ENCODE peak calls at places on chromosome 22, in eight cellular contexts. One of them, this sample, is unnamed.

GRCh38 chr22:42803454-42803853 is 53.6 kb downstream of the ARFGAP3 start:
- DNase-seq in GM13977: no peak
- DNase-seq in BJ: no peak
- DNase-seq in A549: no peak
- DNase-seq in AG04450: no peak
- DNase-seq in WTC11: no peak
- DNase-seq in AG04449: no peak
- DNase-seq in GM20000: no peak
- DNase-seq in this sample: no peak

GRCh38 chr22:45162531-45162930 is 1.2 kb upstream of the NUP50 start:
- DNase-seq in GM13977: no peak
- DNase-seq in GM20000: no peak
- DNase-seq in WTC11: no peak
- DNase-seq in A549: no peak
- DNase-seq in AG04450: no peak
- DNase-seq in AG04449: no peak
- DNase-seq in BJ: no peak
- DNase-seq in this sample: no peak

GRCh38 chr22:35424761-35425160 is 24.8 kb downstream of the MCM5 start:
- DNase-seq in GM13977: no peak
- DNase-seq in BJ: no peak
- DNase-seq in AG04449: no peak
- DNase-seq in AG04450: no peak
- DNase-seq in A549: no peak
- DNase-seq in WTC11: no peak
- DNase-seq in GM20000: no peak
- DNase-seq in this sample: no peak

GRCh38 chr22:42500164-42500835 is 19.3 kb downstream of the RRP7A start:
- DNase-seq in AG04449: no peak
- DNase-seq in WTC11: peak
- DNase-seq in BJ: no peak
- DNase-seq in AG04450: no peak
- DNase-seq in GM20000: peak
- DNase-seq in A549: peak
- DNase-seq in GM13977: peak
- DNase-seq in this sample: peak

GRCh38 chr22:41768420-41768819 is 32.1 kb upstream of the CCDC134 start:
- DNase-seq in GM20000: no peak
- DNase-seq in AG04450: no peak
- DNase-seq in GM13977: no peak
- DNase-seq in AG04449: no peak
- DNase-seq in WTC11: no peak
- DNase-seq in BJ: no peak
- DNase-seq in A549: no peak
- DNase-seq in this sample: no peak

GRCh38 chr22:37545703-37546435 is 14.4 kb upstream of the CDC42EP1 start:
- DNase-seq in A549: peak
- DNase-seq in GM13977: no peak
- DNase-seq in WTC11: peak
- DNase-seq in AG04450: peak
- DNase-seq in AG04449: peak
- DNase-seq in GM20000: no peak
- DNase-seq in BJ: peak
- DNase-seq in this sample: no peak

GRCh38 chr22:38257170-38257569 is 15.6 kb downstream of the TMEM184B start:
- DNase-seq in BJ: peak
- DNase-seq in GM20000: no peak
- DNase-seq in A549: no peak
- DNase-seq in WTC11: no peak
- DNase-seq in GM13977: no peak
- DNase-seq in AG04449: peak
- DNase-seq in AG04450: peak
- DNase-seq in this sample: no peak

GRCh38 chr22:26394787-26395186 is 34.3 kb upstream of the ASPHD2 start:
- DNase-seq in AG04450: no peak
- DNase-seq in GM20000: no peak
- DNase-seq in BJ: no peak
- DNase-seq in A549: no peak
- DNase-seq in WTC11: no peak
- DNase-seq in GM13977: no peak
- DNase-seq in AG04449: no peak
- DNase-seq in this sample: no peak

GRCh38 chr22:41380993-41381328 is 781 bp upstream of the TEF start:
- DNase-seq in AG04450: peak
- DNase-seq in WTC11: no peak
- DNase-seq in BJ: peak
- DNase-seq in GM20000: no peak
- DNase-seq in A549: peak
- DNase-seq in GM13977: no peak
- DNase-seq in AG04449: peak
- DNase-seq in this sample: no peak

GRCh38 chr22:42277988-42278776 is 7.7 kb upstream of the TCF20 start:
- DNase-seq in GM13977: peak
- DNase-seq in BJ: no peak
- DNase-seq in WTC11: no peak
- DNase-seq in A549: no peak
- DNase-seq in AG04449: no peak
- DNase-seq in GM20000: peak
- DNase-seq in AG04450: no peak
- DNase-seq in this sample: peak

GRCh38 chr22:29316429-29316828 is 932 bp upstream of the RASL10A start:
- DNase-seq in AG04449: no peak
- DNase-seq in AG04450: no peak
- DNase-seq in A549: no peak
- DNase-seq in GM20000: no peak
- DNase-seq in GM13977: no peak
- DNase-seq in BJ: no peak
- DNase-seq in WTC11: no peak
- DNase-seq in this sample: no peak

GRCh38 chr22:32501797-32502290 is 27.2 kb downstream of the FBXO7 start:
- DNase-seq in WTC11: no peak
- DNase-seq in AG04450: no peak
- DNase-seq in AG04449: no peak
- DNase-seq in A549: no peak
- DNase-seq in GM20000: no peak
- DNase-seq in GM13977: no peak
- DNase-seq in BJ: no peak
- DNase-seq in this sample: no peak

GRCh38 chr22:41526802-41527799 is 17.2 kb downstream of the POLR3H start:
- DNase-seq in BJ: no peak
- DNase-seq in AG04449: no peak
- DNase-seq in GM13977: peak
- DNase-seq in AG04450: no peak
- DNase-seq in WTC11: peak
- DNase-seq in GM20000: peak
- DNase-seq in A549: peak
- DNase-seq in this sample: no peak

GRCh38 chr22:50576070-50576469 is 2.2 kb downstream of the CPT1B start:
- DNase-seq in A549: peak
- DNase-seq in AG04450: no peak
- DNase-seq in BJ: no peak
- DNase-seq in GM20000: no peak
- DNase-seq in GM13977: no peak
- DNase-seq in AG04449: no peak
- DNase-seq in WTC11: peak
- DNase-seq in this sample: no peak
- TF ChIP-seq CTCF in A549: no peak
- TF ChIP-seq CTCF in AG04450: peak
- TF ChIP-seq CTCF in BJ: peak
- TF ChIP-seq CTCF in GM20000: no peak
- TF ChIP-seq CTCF in GM13977: no peak
- TF ChIP-seq CTCF in AG04449: peak
- TF ChIP-seq CTCF in WTC11: peak
- TF ChIP-seq CTCF in this sample: peak

GRCh38 chr22:46357711-46358505 is 22.4 kb downstream of the TRMU start:
- DNase-seq in AG04450: no peak
- DNase-seq in WTC11: no peak
- DNase-seq in GM13977: no peak
- DNase-seq in AG04449: no peak
- DNase-seq in BJ: no peak
- DNase-seq in A549: no peak
- DNase-seq in GM20000: no peak
- DNase-seq in this sample: no peak
- TF ChIP-seq CTCF in AG04450: no peak
- TF ChIP-seq CTCF in WTC11: no peak
- TF ChIP-seq CTCF in GM13977: no peak
- TF ChIP-seq CTCF in AG04449: no peak
- TF ChIP-seq CTCF in BJ: no peak
- TF ChIP-seq CTCF in A549: no peak
- TF ChIP-seq CTCF in GM20000: no peak
- TF ChIP-seq CTCF in this sample: no peak

DNA sequence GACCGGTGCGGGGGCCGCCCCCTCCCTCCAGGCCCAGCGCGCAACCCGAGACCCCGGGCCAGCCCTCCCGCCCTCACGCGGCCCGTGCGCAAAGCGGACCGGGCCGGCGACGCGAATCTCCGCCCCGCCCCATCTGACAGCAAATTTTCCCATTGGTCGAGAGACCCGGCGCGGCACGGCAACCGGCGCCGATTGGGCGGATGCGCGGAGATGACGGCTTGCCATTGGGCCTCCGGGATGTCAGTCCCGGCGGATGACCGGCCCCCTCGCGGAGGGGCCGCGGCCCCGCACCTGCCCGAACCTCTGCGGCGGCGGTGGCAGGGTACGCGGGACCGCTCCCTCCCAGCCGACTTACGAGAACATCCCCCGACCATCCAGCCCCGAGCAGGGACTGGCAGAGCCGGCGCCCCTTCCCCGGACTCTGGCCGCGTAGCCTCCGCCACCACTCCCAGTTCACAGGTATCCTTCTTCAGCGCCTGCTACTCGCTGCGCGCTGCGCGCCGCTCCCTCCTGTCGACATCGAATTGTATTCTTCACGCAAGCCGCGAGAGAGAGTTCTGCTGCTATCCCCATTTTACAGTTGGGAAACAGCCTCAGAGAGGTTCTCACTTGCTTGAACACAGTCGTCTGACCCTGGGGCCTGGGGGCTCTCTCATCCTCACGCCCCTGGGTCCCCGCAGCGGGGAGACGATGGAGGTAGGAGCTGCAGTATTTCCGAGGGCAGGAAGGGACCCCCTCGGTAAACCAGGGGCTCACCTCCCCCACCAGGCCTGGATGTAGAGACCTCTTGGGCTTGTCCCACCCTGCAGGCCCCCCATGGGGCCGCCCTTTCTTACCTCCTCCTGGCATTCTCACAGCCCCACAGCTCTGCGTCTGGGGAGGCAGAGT is at the start of gene ARVCF:
- DNase-seq in GM20000: peak
- DNase-seq in AG04449: peak
- DNase-seq in BJ: peak
- DNase-seq in A549: peak
- DNase-seq in GM13977: peak
- DNase-seq in WTC11: peak
- DNase-seq in AG04450: peak
- DNase-seq in this sample: peak
- TF ChIP-seq CTCF in GM20000: no peak
- TF ChIP-seq CTCF in AG04449: no peak
- TF ChIP-seq CTCF in BJ: peak
- TF ChIP-seq CTCF in A549: no peak
- TF ChIP-seq CTCF in GM13977: no peak
- TF ChIP-seq CTCF in WTC11: no peak
- TF ChIP-seq CTCF in AG04450: no peak
- TF ChIP-seq CTCF in this sample: peak

GRCh38 chr22:46444390-46444854 is 93.0 kb downstream of the CELSR1 start:
- DNase-seq in GM20000: no peak
- DNase-seq in BJ: no peak
- DNase-seq in A549: peak
- DNase-seq in AG04450: no peak
- DNase-seq in GM13977: no peak
- DNase-seq in AG04449: no peak
- DNase-seq in WTC11: no peak
- DNase-seq in this sample: no peak
- TF ChIP-seq CTCF in GM20000: no peak
- TF ChIP-seq CTCF in BJ: peak
- TF ChIP-seq CTCF in A549: no peak
- TF ChIP-seq CTCF in AG04450: peak
- TF ChIP-seq CTCF in GM13977: no peak
- TF ChIP-seq CTCF in AG04449: peak
- TF ChIP-seq CTCF in WTC11: no peak
- TF ChIP-seq CTCF in this sample: no peak

GRCh38 chr22:19478086-19478392 is 954 bp downstream of the UFD1 start:
- DNase-seq in A549: no peak
- DNase-seq in AG04449: no peak
- DNase-seq in BJ: no peak
- DNase-seq in GM20000: no peak
- DNase-seq in WTC11: no peak
- DNase-seq in AG04450: no peak
- DNase-seq in GM13977: no peak
- DNase-seq in this sample: no peak

GRCh38 chr22:19480789-19481188 is 1.1 kb downstream of the CDC45 start:
- DNase-seq in AG04450: no peak
- DNase-seq in AG04449: no peak
- DNase-seq in BJ: no peak
- DNase-seq in WTC11: no peak
- DNase-seq in A549: no peak
- DNase-seq in GM20000: no peak
- DNase-seq in GM13977: no peak
- DNase-seq in this sample: no peak

GRCh38 chr22:19478466-19479357 is at the start of gene UFD1:
- DNase-seq in AG04450: peak
- DNase-seq in A549: peak
- DNase-seq in GM13977: peak
- DNase-seq in AG04449: no peak
- DNase-seq in WTC11: peak
- DNase-seq in BJ: no peak
- DNase-seq in GM20000: peak
- DNase-seq in this sample: peak

GRCh38 chr22:19480173-19480568 is 451 bp downstream of the CDC45 start:
- DNase-seq in GM13977: no peak
- DNase-seq in BJ: no peak
- DNase-seq in WTC11: no peak
- DNase-seq in AG04449: no peak
- DNase-seq in A549: no peak
- DNase-seq in AG04450: no peak
- DNase-seq in GM20000: no peak
- DNase-seq in this sample: no peak

DNA sequence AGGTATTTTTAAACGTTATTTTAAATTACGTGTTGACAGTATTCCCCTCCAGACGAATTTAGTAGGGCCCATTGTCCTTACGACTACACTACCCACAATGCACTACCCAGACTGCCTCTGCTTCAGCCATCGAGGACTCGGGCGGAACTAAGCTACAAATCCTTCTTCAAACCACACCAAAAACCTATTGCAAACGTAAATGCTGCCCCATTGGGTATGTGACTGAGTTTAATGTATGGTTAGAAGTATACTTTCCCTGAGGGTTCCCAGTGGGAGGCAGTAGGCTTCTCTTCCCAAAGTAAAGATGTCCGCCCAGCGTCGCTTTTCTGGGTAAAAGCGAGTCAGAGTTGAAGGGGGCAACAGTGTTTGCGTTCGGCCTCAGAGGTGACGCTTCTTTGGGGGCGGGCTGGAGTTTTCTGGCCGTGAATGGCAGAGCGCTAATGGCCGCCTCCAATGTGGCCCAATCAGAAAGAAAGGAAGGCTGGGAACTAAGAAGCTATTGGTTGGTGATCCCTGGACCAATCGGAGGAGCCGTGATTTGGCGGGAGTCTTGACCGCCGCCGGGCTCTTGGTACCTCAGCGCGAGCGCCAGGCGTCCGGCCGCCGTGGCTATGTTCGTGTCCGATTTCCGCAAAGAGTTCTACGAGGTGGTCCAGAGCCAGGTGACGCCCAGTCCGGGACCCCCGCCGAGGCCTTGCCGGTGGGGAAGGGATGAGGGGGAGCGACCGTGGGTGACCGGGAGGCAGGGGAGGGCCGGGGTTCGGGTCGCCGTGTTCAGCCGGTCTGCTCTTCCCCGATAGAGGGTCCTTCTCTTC is at the start of gene CDC45:
- DNase-seq in AG04449: peak
- DNase-seq in BJ: peak
- DNase-seq in GM20000: peak
- DNase-seq in A549: peak
- DNase-seq in GM13977: peak
- DNase-seq in AG04450: peak
- DNase-seq in WTC11: peak
- DNase-seq in this sample: peak
- TF ChIP-seq CTCF in AG04449: no peak
- TF ChIP-seq CTCF in BJ: no peak
- TF ChIP-seq CTCF in GM20000: no peak
- TF ChIP-seq CTCF in A549: no peak
- TF ChIP-seq CTCF in GM13977: no peak
- TF ChIP-seq CTCF in AG04450: no peak
- TF ChIP-seq CTCF in WTC11: no peak
- TF ChIP-seq CTCF in this sample: no peak

This sample was measured in type B pancreatic cell.